ENCODE peak calls at places on chromosomes 2 and 18, in eight cellular contexts. One of them, this sample, is unnamed.

GRCh38 chr2:71348302-71348701 is 16.7 kb downstream of the ZNF638 start:
- DNase-seq in upper lobe of left lung: no peak
- DNase-seq in esophagus squamous epithelium: no peak
- DNase-seq in stomach: no peak
- DNase-seq in ovary: no peak
- DNase-seq in heart left ventricle: no peak
- DNase-seq in transverse colon: no peak
- DNase-seq in lower leg skin: no peak
- DNase-seq in this sample: no peak

GRCh38 chr18:59271606-59272220 is 1.5 kb downstream of the RAX start:
- DNase-seq in upper lobe of left lung: no peak
- DNase-seq in esophagus squamous epithelium: no peak
- DNase-seq in stomach: no peak
- DNase-seq in ovary: no peak
- DNase-seq in heart left ventricle: no peak
- DNase-seq in transverse colon: no peak
- DNase-seq in lower leg skin: no peak
- DNase-seq in this sample: no peak

GRCh38 chr2:23083963-23084362 is 301.0 kb upstream of the KLHL29 start:
- DNase-seq in upper lobe of left lung: no peak
- DNase-seq in esophagus squamous epithelium: no peak
- DNase-seq in stomach: no peak
- DNase-seq in ovary: no peak
- DNase-seq in heart left ventricle: no peak
- DNase-seq in transverse colon: no peak
- DNase-seq in lower leg skin: no peak
- DNase-seq in this sample: no peak

GRCh38 chr2:180591947-180592346 is 388.5 kb upstream of the UBE2E3 start:
- DNase-seq in upper lobe of left lung: no peak
- DNase-seq in esophagus squamous epithelium: no peak
- DNase-seq in stomach: no peak
- DNase-seq in ovary: no peak
- DNase-seq in heart left ventricle: no peak
- DNase-seq in transverse colon: no peak
- DNase-seq in lower leg skin: no peak
- DNase-seq in this sample: no peak

GRCh38 chr2:45010706-45011036 is 1.4 kb upstream of the SIX2 start:
- DNase-seq in upper lobe of left lung: no peak
- DNase-seq in esophagus squamous epithelium: no peak
- DNase-seq in stomach: no peak
- DNase-seq in ovary: no peak
- DNase-seq in heart left ventricle: no peak
- DNase-seq in transverse colon: no peak
- DNase-seq in lower leg skin: peak
- DNase-seq in this sample: no peak

GRCh38 chr18:36412778-36413177 is 115.3 kb downstream of the FHOD3 start:
- DNase-seq in upper lobe of left lung: no peak
- DNase-seq in esophagus squamous epithelium: no peak
- DNase-seq in stomach: no peak
- DNase-seq in ovary: no peak
- DNase-seq in heart left ventricle: no peak
- DNase-seq in transverse colon: no peak
- DNase-seq in lower leg skin: peak
- DNase-seq in this sample: no peak

GRCh38 chr18:45526120-45526841 is 89.0 kb upstream of the SLC14A2 start:
- DNase-seq in upper lobe of left lung: no peak
- DNase-seq in esophagus squamous epithelium: no peak
- DNase-seq in stomach: no peak
- DNase-seq in ovary: no peak
- DNase-seq in heart left ventricle: no peak
- DNase-seq in transverse colon: no peak
- DNase-seq in lower leg skin: no peak
- DNase-seq in this sample: no peak

GRCh38 chr2:230308402-230309000 is 18.5 kb upstream of the SP140L start:
- DNase-seq in upper lobe of left lung: no peak
- DNase-seq in esophagus squamous epithelium: no peak
- DNase-seq in stomach: no peak
- DNase-seq in ovary: no peak
- DNase-seq in heart left ventricle: no peak
- DNase-seq in transverse colon: no peak
- DNase-seq in lower leg skin: no peak
- DNase-seq in this sample: no peak

GRCh38 chr2:199457147-199458016 is at the start of gene SATB2:
- DNase-seq in upper lobe of left lung: no peak
- DNase-seq in esophagus squamous epithelium: no peak
- DNase-seq in stomach: no peak
- DNase-seq in ovary: no peak
- DNase-seq in heart left ventricle: peak
- DNase-seq in transverse colon: peak
- DNase-seq in lower leg skin: peak
- DNase-seq in this sample: no peak
- TF ChIP-seq POLR2A in upper lobe of left lung: no peak
- TF ChIP-seq POLR2A in esophagus squamous epithelium: no peak
- TF ChIP-seq POLR2A in stomach: no peak
- TF ChIP-seq POLR2A in ovary: no peak
- TF ChIP-seq POLR2A in heart left ventricle: no peak
- TF ChIP-seq POLR2A in transverse colon: no peak
- TF ChIP-seq POLR2A in lower leg skin: no peak
- TF ChIP-seq POLR2A in this sample: no peak

GRCh38 chr2:150391779-150392178 is 95.7 kb downstream of the RND3 start:
- DNase-seq in upper lobe of left lung: no peak
- DNase-seq in esophagus squamous epithelium: no peak
- DNase-seq in stomach: no peak
- DNase-seq in ovary: no peak
- DNase-seq in heart left ventricle: no peak
- DNase-seq in transverse colon: no peak
- DNase-seq in lower leg skin: no peak
- DNase-seq in this sample: no peak
- TF ChIP-seq CTCF in upper lobe of left lung: no peak
- TF ChIP-seq CTCF in esophagus squamous epithelium: no peak
- TF ChIP-seq CTCF in stomach: no peak
- TF ChIP-seq CTCF in ovary: no peak
- TF ChIP-seq CTCF in heart left ventricle: no peak
- TF ChIP-seq CTCF in transverse colon: no peak
- TF ChIP-seq CTCF in lower leg skin: no peak
- TF ChIP-seq CTCF in this sample: no peak

GRCh38 chr2:60907329-60907728 is 26.0 kb downstream of the REL start:
- DNase-seq in upper lobe of left lung: no peak
- DNase-seq in esophagus squamous epithelium: no peak
- DNase-seq in stomach: no peak
- DNase-seq in ovary: no peak
- DNase-seq in heart left ventricle: no peak
- DNase-seq in transverse colon: no peak
- DNase-seq in lower leg skin: no peak
- DNase-seq in this sample: no peak

GRCh38 chr2:60906395-60906794 is 25.0 kb downstream of the REL start:
- DNase-seq in upper lobe of left lung: no peak
- DNase-seq in esophagus squamous epithelium: no peak
- DNase-seq in stomach: no peak
- DNase-seq in ovary: no peak
- DNase-seq in heart left ventricle: no peak
- DNase-seq in transverse colon: no peak
- DNase-seq in lower leg skin: no peak
- DNase-seq in this sample: no peak
- TF ChIP-seq POLR2A in upper lobe of left lung: no peak
- TF ChIP-seq POLR2A in esophagus squamous epithelium: no peak
- TF ChIP-seq POLR2A in stomach: no peak
- TF ChIP-seq POLR2A in ovary: no peak
- TF ChIP-seq POLR2A in heart left ventricle: no peak
- TF ChIP-seq POLR2A in transverse colon: no peak
- TF ChIP-seq POLR2A in lower leg skin: no peak
- TF ChIP-seq POLR2A in this sample: no peak

DNA sequence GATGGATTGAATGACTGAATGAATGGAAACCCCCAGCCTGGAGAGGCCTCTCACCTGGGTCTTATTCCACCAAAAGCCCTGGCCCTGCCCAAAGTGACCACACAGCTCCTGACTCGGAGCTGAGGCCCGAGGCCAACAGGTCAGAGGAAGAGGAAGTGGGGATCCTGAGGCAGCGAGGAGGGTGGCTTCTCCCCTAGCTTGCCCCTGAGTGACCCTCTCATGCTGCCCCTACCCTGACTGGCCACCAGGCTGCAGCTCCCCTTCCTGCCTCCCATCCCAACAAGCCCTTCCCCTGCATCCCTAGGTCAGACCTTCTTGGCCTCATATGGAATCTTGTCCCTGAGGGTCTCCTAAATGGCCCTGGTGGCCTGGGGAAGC is 134.6 kb upstream of the HDAC4 start:
- DNase-seq in upper lobe of left lung: no peak
- DNase-seq in esophagus squamous epithelium: no peak
- DNase-seq in stomach: no peak
- DNase-seq in ovary: no peak
- DNase-seq in heart left ventricle: no peak
- DNase-seq in transverse colon: no peak
- DNase-seq in lower leg skin: no peak
- DNase-seq in this sample: no peak
- TF ChIP-seq CTCF in upper lobe of left lung: no peak
- TF ChIP-seq CTCF in esophagus squamous epithelium: no peak
- TF ChIP-seq CTCF in stomach: no peak
- TF ChIP-seq CTCF in ovary: no peak
- TF ChIP-seq CTCF in heart left ventricle: no peak
- TF ChIP-seq CTCF in transverse colon: no peak
- TF ChIP-seq CTCF in lower leg skin: no peak
- TF ChIP-seq CTCF in this sample: no peak

DNA sequence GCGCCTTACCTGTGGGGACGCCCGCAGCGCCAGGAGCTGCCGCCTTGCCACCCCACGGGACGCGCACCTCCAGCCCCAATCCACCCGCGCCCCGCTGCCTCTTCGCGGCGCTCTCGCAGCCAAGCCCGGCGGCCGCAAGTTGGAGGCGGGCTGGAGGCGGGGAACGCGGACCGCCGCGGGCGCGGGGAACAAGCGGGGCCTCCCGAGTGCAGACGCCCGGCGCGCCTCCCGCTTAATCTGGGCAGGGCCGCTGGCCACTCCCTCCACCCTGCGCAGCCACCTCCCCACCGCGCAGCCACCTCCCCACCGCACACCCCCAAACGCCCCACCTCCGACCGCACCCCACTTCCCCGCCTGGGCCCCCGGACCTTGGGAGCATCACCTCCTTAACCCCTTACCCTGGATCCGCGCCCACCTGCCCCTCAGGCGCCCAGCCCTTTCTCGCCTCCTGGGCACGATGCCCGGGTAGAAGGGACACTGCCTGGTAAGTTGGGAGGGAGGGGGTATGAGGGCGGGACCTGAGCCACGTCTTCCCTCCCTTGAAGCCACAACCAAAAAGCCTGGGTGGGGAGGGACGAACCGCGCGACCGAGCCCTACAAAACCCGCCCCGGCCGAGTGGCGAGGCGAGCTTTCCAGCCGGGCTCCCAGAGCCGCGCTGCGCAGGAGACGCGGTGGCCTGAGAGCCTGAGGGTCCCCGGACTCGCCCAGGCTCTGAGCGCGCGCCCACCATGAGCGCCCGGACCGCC is at the start of the genes COL4A3 and COL4A4:
- DNase-seq in upper lobe of left lung: peak
- DNase-seq in esophagus squamous epithelium: no peak
- DNase-seq in stomach: peak
- DNase-seq in ovary: peak
- DNase-seq in heart left ventricle: peak
- DNase-seq in transverse colon: peak
- DNase-seq in lower leg skin: peak
- DNase-seq in this sample: peak
- TF ChIP-seq POLR2A in upper lobe of left lung: peak
- TF ChIP-seq POLR2A in esophagus squamous epithelium: peak
- TF ChIP-seq POLR2A in stomach: no peak
- TF ChIP-seq POLR2A in ovary: no peak
- TF ChIP-seq POLR2A in heart left ventricle: no peak
- TF ChIP-seq POLR2A in transverse colon: no peak
- TF ChIP-seq POLR2A in lower leg skin: no peak
- TF ChIP-seq POLR2A in this sample: peak

DNA sequence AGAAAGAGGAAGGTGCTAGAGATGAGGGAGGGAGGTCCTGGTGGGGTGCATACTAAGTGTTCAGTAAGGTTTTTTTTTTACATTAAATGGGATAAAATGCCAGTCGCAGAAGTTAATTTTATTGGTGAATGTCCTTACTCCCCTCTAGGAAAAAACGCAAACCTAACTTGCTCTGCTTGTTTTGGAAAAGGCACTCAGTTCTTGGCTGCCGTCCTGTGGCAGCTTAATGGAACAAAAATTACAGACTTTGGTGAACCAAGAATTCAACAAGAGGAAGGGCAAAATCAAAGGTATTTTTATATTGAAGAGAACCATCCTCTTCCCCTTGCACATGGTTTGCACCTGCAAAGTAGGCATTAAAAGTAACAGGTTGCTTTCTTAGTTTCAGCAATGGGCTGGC is 12.7 kb upstream of the IL18R1 start:
- DNase-seq in upper lobe of left lung: no peak
- DNase-seq in esophagus squamous epithelium: no peak
- DNase-seq in stomach: no peak
- DNase-seq in ovary: no peak
- DNase-seq in heart left ventricle: no peak
- DNase-seq in transverse colon: no peak
- DNase-seq in lower leg skin: no peak
- DNase-seq in this sample: no peak
- TF ChIP-seq CTCF in upper lobe of left lung: no peak
- TF ChIP-seq CTCF in esophagus squamous epithelium: no peak
- TF ChIP-seq CTCF in stomach: no peak
- TF ChIP-seq CTCF in ovary: no peak
- TF ChIP-seq CTCF in heart left ventricle: no peak
- TF ChIP-seq CTCF in transverse colon: no peak
- TF ChIP-seq CTCF in lower leg skin: no peak
- TF ChIP-seq CTCF in this sample: no peak

GRCh38 chr2:38744399-38744780 is 6.8 kb downstream of the SRSF7 start:
- DNase-seq in upper lobe of left lung: no peak
- DNase-seq in esophagus squamous epithelium: no peak
- DNase-seq in stomach: no peak
- DNase-seq in ovary: no peak
- DNase-seq in heart left ventricle: no peak
- DNase-seq in transverse colon: no peak
- DNase-seq in lower leg skin: no peak
- DNase-seq in this sample: no peak
- TF ChIP-seq POLR2A in upper lobe of left lung: no peak
- TF ChIP-seq POLR2A in esophagus squamous epithelium: no peak
- TF ChIP-seq POLR2A in stomach: no peak
- TF ChIP-seq POLR2A in ovary: no peak
- TF ChIP-seq POLR2A in heart left ventricle: no peak
- TF ChIP-seq POLR2A in transverse colon: no peak
- TF ChIP-seq POLR2A in lower leg skin: no peak
- TF ChIP-seq POLR2A in this sample: no peak

This sample was measured in adrenal gland.